ENCODE peak calls at places on chromosome 18, in six cellular contexts. S is tibial nerve, R is brain microvascular endothelial cell, U is IMR-90, Q is left ventricle myocardium inferior, I is GM06990. W is an unnamed sample.

GRCh38 chr18:62957885-62958472 is 242.6 kb downstream of the PHLPP1 start:
- DNase-seq in R (peak; percentile 56), I (no peak), S (no peak), Q (no peak), U (peak; percentile 14), W (no peak)

GRCh38 chr18:22223263-22223960 is 54.0 kb downstream of the GATA6 start:
- DNase-seq in R (peak; percentile 94), U (peak; percentile 95), S (peak; percentile 27), I (no peak), Q (peak; percentile 77), W (peak; percentile 77)

GRCh38 chr18:62827397-62827796 is 112.1 kb downstream of the PHLPP1 start:
- DNase-seq in Q (no peak), R (no peak), I (no peak), S (no peak), U (no peak), W (no peak)

GRCh38 chr18:58491113-58491696 is 137.7 kb downstream of the ALPK2 start:
- DNase-seq in U (no peak), R (no peak), S (no peak), Q (no peak), I (no peak), W (no peak)

GRCh38 chr18:58402951-58403702 is 225.8 kb downstream of the ALPK2 start:
- DNase-seq in I (no peak), R (no peak), S (no peak), Q (peak; percentile 28), U (no peak), W (no peak)

GRCh38 chr18:58229162-58229561 is 185.1 kb downstream of the NEDD4L start:
- DNase-seq in S (no peak), R (no peak), U (no peak), Q (no peak), I (no peak), W (no peak)

GRCh38 chr18:3397031-3397750 is 52.8 kb upstream of the TGIF1 start:
- DNase-seq in I (no peak), Q (no peak), R (no peak), U (no peak), S (no peak), W (no peak)

GRCh38 chr18:63063171-63063570 is 256.4 kb downstream of the BCL2 start:
- DNase-seq in R (peak; percentile 5), I (no peak), S (no peak), Q (no peak), U (peak; percentile 15), W (no peak)

GRCh38 chr18:30674619-30675018 is 367.9 kb downstream of the DSC3 start:
- DNase-seq in S (no peak), R (no peak), I (no peak), Q (no peak), U (no peak), W (no peak)

GRCh38 chr18:6058941-6059340 is 163.6 kb upstream of the TMEM200C start:
- DNase-seq in R (peak; percentile 85), I (no peak), U (peak; percentile 84), S (no peak), Q (peak; percentile 42), W (no peak)

GRCh38 chr18:711693-712400 is 583 bp downstream of the ENOSF1 start:
- DNase-seq in R (peak; percentile 76), S (peak; percentile 61), I (peak; percentile 57), U (peak; percentile 88), Q (peak; percentile 52), W (peak; percentile 60)

GRCh38 chr18:57802166-57802868 is 798 bp downstream of the ATP8B1 start:
- DNase-seq in Q (no peak), R (no peak), I (peak; percentile 17), S (no peak), U (no peak), W (no peak)

GRCh38 chr18:9325716-9326115 is 8.9 kb upstream of the TWSG1 start:
- DNase-seq in U (no peak), I (no peak), S (no peak), Q (no peak), R (no peak), W (no peak)

GRCh38 chr18:9244376-9244775 is 90.2 kb upstream of the TWSG1 start:
- DNase-seq in S (no peak), I (no peak), U (no peak), R (no peak), Q (no peak), W (no peak)

GRCh38 chr18:31154186-31154585 is 8.5 kb downstream of the DSC1 start:
- DNase-seq in U (no peak), S (no peak), I (no peak), Q (no peak), R (no peak), W (peak; percentile 79)

GRCh38 chr18:22067682-22068081 is 101.7 kb upstream of the GATA6 start:
- DNase-seq in U (no peak), S (no peak), I (no peak), Q (no peak), R (no peak), W (no peak)

GRCh38 chr18:62366992-62367391 is 41.9 kb downstream of the TNFRSF11A start:
- DNase-seq in I (no peak), R (no peak), U (no peak), S (no peak), Q (no peak), W (no peak)

GRCh38 chr18:63320690-63321265 is 1.2 kb upstream of the BCL2 start:
- DNase-seq in Q (peak; percentile 32), I (peak; percentile 81), S (no peak), U (peak; percentile 32), R (no peak), W (no peak)

GRCh38 chr18:71327443-71328120 is 1038.7 kb downstream of the SOCS6 start:
- DNase-seq in U (no peak), Q (no peak), S (no peak), R (no peak), I (no peak), W (no peak)

GRCh38 chr18:34131008-34131407 is 93.7 kb downstream of the NOL4 start:
- DNase-seq in Q (no peak), S (no peak), U (no peak), I (no peak), R (no peak), W (no peak)

GRCh38 chr18:48834421-48835011 is 116.2 kb downstream of the SMAD7 start:
- DNase-seq in R (peak; percentile 87), I (peak; percentile 76), U (peak; percentile 96), S (no peak), Q (peak; percentile 63), W (peak; percentile 93)

GRCh38 chr18:8667846-8668245 is 37.5 kb upstream of the MTCL1 start:
- DNase-seq in I (no peak), S (no peak), Q (no peak), R (no peak), U (peak; percentile 72), W (no peak)

GRCh38 chr18:36273347-36273746 is 24.2 kb upstream of the FHOD3 start:
- DNase-seq in Q (no peak), S (no peak), R (no peak), I (no peak), U (no peak), W (no peak)

GRCh38 chr18:41940506-41941215 is 14.4 kb upstream of the PIK3C3 start:
- DNase-seq in S (no peak), U (peak; percentile 97), R (peak; percentile 91), Q (no peak), I (no peak), W (peak; percentile 88)

GRCh38 chr18:7196421-7196820 is 34.5 kb upstream of the LRRC30 start:
- DNase-seq in Q (no peak), S (no peak), R (no peak), I (no peak), U (no peak), W (no peak)
- TF ChIP-seq CTCF in Q (no peak), S (no peak), R (no peak), I (no peak), U (no peak), W (no peak)

GRCh38 chr18:11518788-11519685 is 90.4 kb upstream of the SLC35G4 start:
- DNase-seq in U (peak; percentile 55), S (no peak), Q (no peak), R (peak; percentile 47), I (peak; percentile 32), W (no peak)
- H3K4me3 ChIP-seq in U (no peak overlapping the region), S (no peak overlapping the region), Q (no peak overlapping the region), R (no peak overlapping the region), I (no peak overlapping the region), W (no peak overlapping the region)

DNA sequence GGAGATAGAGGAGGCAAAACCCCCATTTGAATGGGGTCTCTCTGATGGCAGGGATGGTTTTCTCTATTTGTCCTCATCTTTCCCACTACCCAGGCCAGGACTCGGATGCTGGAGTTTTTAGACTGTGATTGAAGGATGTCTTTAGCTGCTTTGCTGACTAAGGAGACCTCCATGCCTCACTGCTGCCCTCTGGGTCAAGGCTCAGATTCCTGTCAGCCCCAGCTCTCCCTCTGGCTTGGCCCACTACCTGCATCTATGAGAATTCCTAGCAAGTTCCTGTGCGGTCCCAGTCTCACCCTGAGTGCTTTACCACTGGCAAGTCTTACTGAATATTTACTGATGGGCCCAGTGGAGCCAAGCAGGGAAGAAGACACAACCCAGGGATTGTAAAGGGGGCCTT is 184.0 kb downstream of the CELF4 start:
- DNase-seq in R (no peak), I (no peak), U (no peak), Q (no peak), S (no peak), W (no peak)
- TF ChIP-seq CTCF in R (no peak), I (no peak), U (no peak), Q (no peak), S (no peak), W (peak; percentile 4)

DNA sequence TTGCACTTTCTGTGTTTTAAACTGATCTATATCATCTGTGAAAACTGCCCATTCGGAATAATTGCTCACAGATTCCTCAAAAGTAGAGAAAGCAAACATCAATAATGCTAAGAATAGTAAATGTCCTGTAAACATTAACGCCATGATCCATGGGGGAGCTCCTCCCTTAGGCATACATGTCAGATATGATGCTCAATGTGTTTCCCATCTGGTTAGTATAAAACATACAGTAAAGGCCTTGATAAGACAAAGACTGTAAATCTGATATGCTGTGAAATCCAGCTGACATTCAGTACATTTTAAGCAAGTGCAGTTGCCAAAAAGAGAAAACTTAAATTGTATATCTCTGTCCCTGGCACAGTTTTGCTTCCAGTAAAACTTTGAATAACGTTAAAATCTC is 2.1 kb downstream of the DSEL start:
- DNase-seq in Q (no peak), U (peak; percentile 23), S (no peak), I (no peak), R (no peak), W (no peak)
- H3K4me3 ChIP-seq in Q (peak overlapping the region; percentile 94), U (peak overlapping the region; percentile 96), S (no peak overlapping the region), I (no peak overlapping the region), R (peak overlapping the region; percentile 89), W (no peak overlapping the region)

DNA sequence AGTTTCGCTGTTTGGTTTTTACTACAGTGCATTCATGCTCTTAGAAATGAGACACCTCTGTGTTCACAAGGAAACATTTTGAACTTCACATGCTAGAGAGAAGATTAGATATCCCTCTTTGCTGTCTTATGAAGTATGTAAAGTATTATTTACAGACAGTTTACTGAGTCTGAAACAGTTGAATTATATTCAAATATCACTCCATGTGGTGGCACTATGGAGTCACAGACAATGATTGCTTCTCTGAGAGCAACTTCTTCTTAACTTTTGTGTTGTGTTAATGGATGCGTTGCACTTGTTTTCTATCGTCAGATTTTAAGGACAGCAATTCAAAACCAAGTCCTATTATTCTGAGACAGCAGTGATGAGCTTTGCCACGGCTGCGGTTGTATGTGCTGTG is 823.6 kb downstream of the GALR1 start:
- DNase-seq in S (no peak), R (no peak), I (no peak), U (no peak), Q (no peak), W (no peak)
- TF ChIP-seq CTCF in S (peak; percentile 12), R (no peak), I (no peak), U (no peak), Q (peak; percentile 25), W (no peak)

GRCh38 chr18:72868666-72869661 is 1.2 kb upstream of the NETO1 start:
- DNase-seq in U (no peak), S (no peak), I (no peak), Q (no peak), R (no peak), W (no peak)
- H3K4me3 ChIP-seq in U (peak overlapping the region; percentile 36), S (peak overlapping the region; percentile 32), I (peak overlapping the region; percentile 22), Q (peak overlapping the region; percentile 62), R (peak overlapping the region; percentile 50), W (peak overlapping the region; percentile 46)